ENCODE peak calls at places on chromosomes 16 and 17, in ten cellular contexts. V is endothelial cell of umbilical vein, D is GM23338, Z is H1, U is prostate gland, O is breast epithelium, A is HCT116, I is stomach, Y is SK-N-SH, L is transverse colon. E is an unnamed sample.

GRCh38 chr16:79092846-79093245 is 507.7 kb downstream of the MAF start:
- DNase-seq in Z (no peak), Y (no peak), L (no peak), O (no peak), A (no peak), I (no peak), V (no peak), U (no peak), D (no peak), E (no peak)

GRCh38 chr16:52561910-52562741 is 15.2 kb upstream of the TOX3 start:
- DNase-seq in O (no peak), A (no peak), Y (no peak), L (peak; percentile 67), V (no peak), D (no peak), U (peak; percentile 42), Z (no peak), I (peak; percentile 75), E (no peak)

GRCh38 chr17:81976332-81977210 is 858 bp upstream of the ASPSCR1 start:
- DNase-seq in L (peak; percentile 49), A (no peak), I (peak; percentile 69), Y (no peak), V (peak; percentile 18), U (no peak), D (peak; percentile 77), Z (no peak), O (peak; percentile 39), E (no peak)

GRCh38 chr16:4212934-4213296 is 29.0 kb downstream of the SRL start:
- DNase-seq in D (no peak), Z (no peak), L (no peak), O (no peak), Y (no peak), U (no peak), V (no peak), A (peak; percentile 13), I (no peak), E (no peak)

GRCh38 chr17:4953461-4953961 is 2.6 kb downstream of the ENO3 start:
- DNase-seq in Y (no peak), U (no peak), D (no peak), Z (no peak), O (no peak), I (no peak), V (peak; percentile 37), A (no peak), L (no peak), E (no peak)

GRCh38 chr16:11060364-11060763 is 116.0 kb downstream of the CLEC16A start:
- DNase-seq in I (no peak), Y (no peak), V (no peak), L (no peak), A (no peak), D (no peak), U (no peak), O (no peak), Z (no peak), E (no peak)

GRCh38 chr16:1959269-1960039 is at the start of gene NDUFB10:
- DNase-seq in V (peak; percentile 88), A (peak; percentile 85), L (peak; percentile 95), Z (peak; percentile 76), U (peak; percentile 86), Y (peak; percentile 96), O (peak; percentile 75), D (peak; percentile 92), I (peak; percentile 96), E (peak; percentile 92)

GRCh38 chr17:79955961-79956735 is 79.5 kb downstream of the TBC1D16 start:
- DNase-seq in Z (no peak), U (no peak), O (no peak), L (no peak), A (no peak), Y (peak; percentile 15), I (no peak), D (no peak), V (no peak), E (no peak)

GRCh38 chr16:72332926-72333325 is 161.0 kb upstream of the PMFBP1 start:
- DNase-seq in A (no peak), L (no peak), O (no peak), U (no peak), D (no peak), Z (no peak), Y (no peak), I (no peak), V (no peak), E (no peak)
- TF ChIP-seq POLR2AphosphoS5 in A (no peak), L (no peak), O (no peak), U (no peak), D (no peak), Z (no peak), Y (no peak), I (no peak), V (no peak), E (no peak)

GRCh38 chr17:17179371-17179827 is 26.7 kb downstream of the PLD6 start:
- DNase-seq in L (no peak), Z (no peak), D (no peak), A (no peak), V (no peak), I (no peak), Y (no peak), O (no peak), U (no peak), E (no peak)

GRCh38 chr17:17180141-17180603 is 26.0 kb downstream of the PLD6 start:
- DNase-seq in Y (no peak), I (no peak), D (no peak), L (no peak), Z (no peak), A (no peak), O (peak; percentile 90), U (peak; percentile 84), V (no peak), E (no peak)

GRCh38 chr17:17182601-17183136 is 23.5 kb downstream of the PLD6 start:
- DNase-seq in I (no peak), A (no peak), Y (no peak), D (no peak), L (no peak), U (no peak), V (no peak), Z (no peak), O (no peak), E (no peak)

GRCh38 chr17:17181666-17182600 is 24.2 kb downstream of the PLD6 start:
- DNase-seq in O (no peak), A (no peak), Y (no peak), Z (no peak), U (no peak), V (no peak), L (no peak), D (no peak), I (no peak), E (no peak)

DNA sequence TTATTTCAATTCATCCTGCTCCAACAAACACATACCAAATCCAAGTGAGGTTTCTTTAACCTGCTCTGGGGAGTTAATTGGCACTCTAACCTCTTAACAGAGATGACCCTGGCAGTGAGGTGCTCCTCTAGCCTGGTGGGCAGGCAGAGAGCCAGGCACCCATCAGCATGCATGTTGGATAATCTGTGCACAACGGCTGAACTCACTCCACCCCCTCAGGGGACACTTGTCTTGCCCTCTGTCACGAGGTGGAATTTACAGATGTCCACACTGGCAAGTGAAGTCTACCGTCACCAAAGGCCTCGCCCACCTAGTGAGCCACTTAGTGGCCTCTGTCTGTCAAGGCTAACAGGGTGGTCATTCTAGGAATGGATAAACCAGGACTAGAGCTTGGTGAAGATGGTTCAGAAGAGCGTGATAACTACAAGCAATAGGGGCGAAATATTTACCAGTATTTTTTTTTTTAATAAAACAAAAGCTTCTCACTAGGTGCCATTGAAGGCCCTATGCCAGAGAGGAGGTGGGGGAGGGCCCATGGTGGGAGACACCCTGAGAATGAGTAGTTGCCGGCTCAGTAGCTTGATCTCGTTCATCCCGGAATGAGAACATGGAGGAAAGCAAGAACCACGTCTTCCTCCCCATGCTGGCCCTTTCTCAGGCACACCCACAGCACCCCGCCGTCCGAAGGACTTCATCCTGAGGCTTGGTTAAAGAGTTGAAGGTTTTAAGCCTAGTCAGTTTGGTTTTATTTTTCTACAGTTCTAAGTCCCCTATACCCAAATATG is 25.2 kb downstream of the PLD6 start:
- DNase-seq in A (no peak), Z (no peak), L (no peak), V (no peak), U (no peak), D (no peak), I (no peak), Y (no peak), O (no peak), E (no peak)
- H3K4me3 ChIP-seq in A (no peak overlapping the region), Z (no peak overlapping the region), L (no peak overlapping the region), V (no peak overlapping the region), U (no peak overlapping the region), D (no peak overlapping the region), I (no peak overlapping the region), Y (no peak overlapping the region), O (no peak overlapping the region), E (no peak overlapping the region)

GRCh38 chr17:29131814-29132682 is 48.1 kb downstream of the MYO18A start:
- DNase-seq in A (no peak), I (no peak), L (no peak), U (no peak), Y (peak; percentile 70), O (no peak), V (no peak), Z (no peak), D (no peak), E (no peak)

GRCh38 chr17:29129731-29130130 is 50.5 kb downstream of the MYO18A start:
- DNase-seq in V (no peak), I (no peak), D (no peak), A (no peak), O (no peak), L (no peak), U (no peak), Z (no peak), Y (no peak), E (no peak)

GRCh38 chr17:29135464-29135863 is 44.7 kb downstream of the MYO18A start:
- DNase-seq in Z (no peak), L (no peak), D (no peak), I (no peak), V (no peak), A (no peak), Y (no peak), U (no peak), O (no peak), E (no peak)

GRCh38 chr17:29136998-29137730 is 43.0 kb downstream of the MYO18A start:
- DNase-seq in I (no peak), U (no peak), A (no peak), Y (no peak), V (no peak), D (no peak), O (no peak), L (no peak), Z (no peak), E (no peak)

GRCh38 chr17:29133146-29133713 is 47.0 kb downstream of the MYO18A start:
- DNase-seq in A (no peak), V (no peak), Z (no peak), D (peak; percentile 41), O (no peak), Y (no peak), U (no peak), I (no peak), L (no peak), E (no peak)
- TF ChIP-seq POLR2AphosphoS5 in A (no peak), V (no peak), Z (no peak), D (no peak), O (no peak), Y (no peak), U (no peak), I (no peak), L (no peak), E (no peak)

GRCh38 chr16:67165121-67166034 is 833 bp downstream of the HSF4 start:
- DNase-seq in V (no peak), L (no peak), O (no peak), I (no peak), A (no peak), Z (no peak), Y (no peak), U (no peak), D (peak; percentile 73), E (no peak)

GRCh38 chr16:67164599-67165061 is at the start of gene HSF4:
- DNase-seq in O (no peak), L (peak; percentile 79), D (no peak), V (no peak), U (peak; percentile 34), Z (no peak), A (no peak), I (peak; percentile 79), Y (peak; percentile 81), E (no peak)

GRCh38 chr16:67166883-67167168 is 2.3 kb downstream of the HSF4 start:
- DNase-seq in U (no peak), D (no peak), A (no peak), L (peak; percentile 8), V (no peak), Y (no peak), I (no peak), O (no peak), Z (no peak), E (no peak)

GRCh38 chr16:67167588-67167987 is 2.8 kb upstream of the NOL3 start:
- DNase-seq in D (no peak), Z (no peak), O (no peak), A (no peak), I (no peak), V (no peak), U (no peak), L (peak; percentile 6), Y (no peak), E (no peak)

GRCh38 chr16:67166035-67166882 is 1.7 kb downstream of the HSF4 start:
- DNase-seq in V (no peak), L (no peak), I (no peak), D (no peak), Z (no peak), Y (no peak), U (no peak), O (no peak), A (no peak), E (no peak)
- H3K4me3 ChIP-seq in V (no peak overlapping the region), L (no peak overlapping the region), I (no peak overlapping the region), D (peak overlapping the region; percentile 28), Z (peak overlapping the region; percentile 55), Y (no peak overlapping the region), U (no peak overlapping the region), O (no peak overlapping the region), A (no peak overlapping the region), E (no peak overlapping the region)